ENCODE peak calls at places on chromosomes 4 and X, in six cellular contexts. One of them, this sample, is unnamed.

GRCh38 chr4:94758141-94758699 is 465 bp downstream of the BMPR1B start:
- DNase-seq in nucleus accumbens: no peak
- DNase-seq in activated CD8-positive, alpha-beta memory T cell treated with anti-CD3 and anti-CD28 coated beads for 24 hours: peak
- DNase-seq in adipocyte: peak
- DNase-seq in GM04504: no peak
- DNase-seq in posterior cingulate gyrus: peak
- DNase-seq in this sample: no peak

GRCh38 chrX:37420756-37421155 is 71.6 kb downstream of the PRRG1 start:
- DNase-seq in nucleus accumbens: no peak
- DNase-seq in activated CD8-positive, alpha-beta memory T cell treated with anti-CD3 and anti-CD28 coated beads for 24 hours: no peak
- DNase-seq in adipocyte: no peak
- DNase-seq in GM04504: no peak
- DNase-seq in posterior cingulate gyrus: no peak
- DNase-seq in this sample: no peak

GRCh38 chrX:119223784-119224183 is 12.3 kb upstream of the PGRMC1 start:
- DNase-seq in nucleus accumbens: no peak
- DNase-seq in activated CD8-positive, alpha-beta memory T cell treated with anti-CD3 and anti-CD28 coated beads for 24 hours: no peak
- DNase-seq in adipocyte: no peak
- DNase-seq in GM04504: no peak
- DNase-seq in posterior cingulate gyrus: no peak
- DNase-seq in this sample: no peak

GRCh38 chr4:25756503-25756902 is 100.9 kb downstream of the SLC34A2 start:
- DNase-seq in nucleus accumbens: no peak
- DNase-seq in activated CD8-positive, alpha-beta memory T cell treated with anti-CD3 and anti-CD28 coated beads for 24 hours: no peak
- DNase-seq in adipocyte: no peak
- DNase-seq in GM04504: no peak
- DNase-seq in posterior cingulate gyrus: no peak
- DNase-seq in this sample: no peak

GRCh38 chr4:153620352-153620751 is 63.7 kb upstream of the TLR2 start:
- DNase-seq in nucleus accumbens: no peak
- DNase-seq in activated CD8-positive, alpha-beta memory T cell treated with anti-CD3 and anti-CD28 coated beads for 24 hours: no peak
- DNase-seq in adipocyte: peak
- DNase-seq in GM04504: peak
- DNase-seq in posterior cingulate gyrus: no peak
- DNase-seq in this sample: peak

GRCh38 chr4:7922466-7922865 is 17.2 kb downstream of the AFAP1 start:
- DNase-seq in nucleus accumbens: no peak
- DNase-seq in activated CD8-positive, alpha-beta memory T cell treated with anti-CD3 and anti-CD28 coated beads for 24 hours: no peak
- DNase-seq in adipocyte: no peak
- DNase-seq in GM04504: no peak
- DNase-seq in posterior cingulate gyrus: no peak
- DNase-seq in this sample: no peak

GRCh38 chrX:134715930-134716619 is 57.8 kb upstream of the PLAC1 start:
- DNase-seq in nucleus accumbens: no peak
- DNase-seq in activated CD8-positive, alpha-beta memory T cell treated with anti-CD3 and anti-CD28 coated beads for 24 hours: no peak
- DNase-seq in adipocyte: no peak
- DNase-seq in GM04504: no peak
- DNase-seq in posterior cingulate gyrus: no peak
- DNase-seq in this sample: no peak

GRCh38 chr4:52957791-52958190 is 95.7 kb downstream of the RASL11B start:
- DNase-seq in nucleus accumbens: no peak
- DNase-seq in activated CD8-positive, alpha-beta memory T cell treated with anti-CD3 and anti-CD28 coated beads for 24 hours: no peak
- DNase-seq in adipocyte: no peak
- DNase-seq in GM04504: no peak
- DNase-seq in posterior cingulate gyrus: no peak
- DNase-seq in this sample: no peak

GRCh38 chrX:255923-256331 is 25.3 kb upstream of the PLCXD1 start:
- DNase-seq in nucleus accumbens: no peak
- DNase-seq in activated CD8-positive, alpha-beta memory T cell treated with anti-CD3 and anti-CD28 coated beads for 24 hours: no peak
- DNase-seq in adipocyte: no peak
- DNase-seq in GM04504: no peak
- DNase-seq in posterior cingulate gyrus: peak
- DNase-seq in this sample: no peak

GRCh38 chr4:81052119-81053068 is 21.9 kb downstream of the BMP3 start:
- DNase-seq in nucleus accumbens: peak
- DNase-seq in activated CD8-positive, alpha-beta memory T cell treated with anti-CD3 and anti-CD28 coated beads for 24 hours: peak
- DNase-seq in adipocyte: peak
- DNase-seq in GM04504: peak
- DNase-seq in posterior cingulate gyrus: peak
- DNase-seq in this sample: peak

GRCh38 chrX:72620550-72621145 is 48.0 kb upstream of the HDAC8 start:
- DNase-seq in nucleus accumbens: no peak
- DNase-seq in activated CD8-positive, alpha-beta memory T cell treated with anti-CD3 and anti-CD28 coated beads for 24 hours: no peak
- DNase-seq in adipocyte: peak
- DNase-seq in GM04504: peak
- DNase-seq in posterior cingulate gyrus: no peak
- DNase-seq in this sample: peak

GRCh38 chr4:181939199-181939945 is 303.8 kb upstream of the TENM3 start:
- DNase-seq in nucleus accumbens: no peak
- DNase-seq in activated CD8-positive, alpha-beta memory T cell treated with anti-CD3 and anti-CD28 coated beads for 24 hours: no peak
- DNase-seq in adipocyte: no peak
- DNase-seq in GM04504: no peak
- DNase-seq in posterior cingulate gyrus: no peak
- DNase-seq in this sample: no peak

GRCh38 chr4:37967749-37968148 is 7.6 kb downstream of the PTTG2 start:
- DNase-seq in nucleus accumbens: no peak
- DNase-seq in activated CD8-positive, alpha-beta memory T cell treated with anti-CD3 and anti-CD28 coated beads for 24 hours: no peak
- DNase-seq in adipocyte: peak
- DNase-seq in GM04504: no peak
- DNase-seq in posterior cingulate gyrus: no peak
- DNase-seq in this sample: no peak

This sample was measured in AG04450.